ENCODE peak calls at places on chromosomes 7 and 10, in nine cellular contexts. E is cardiac fibroblast; S is CD8-positive, alpha-beta T cell; Q is GM12865; G is transverse colon; U is fibroblast of lung; O is fibroblast of mammary gland; Y is psoas muscle; M is mesenchymal stem cell. H is an unnamed sample.

GRCh38 chr7:115574676-115575291 is 455.8 kb downstream of the TFEC start:
- DNase-seq in E (no peak), S (no peak), Q (no peak), G (no peak), U (no peak), O (no peak), Y (no peak), M (no peak), H (no peak)

GRCh38 chr7:104906032-104906431 is 108.0 kb upstream of the KMT2E start:
- DNase-seq in E (no peak), S (no peak), Q (no peak), G (no peak), U (no peak), O (no peak), Y (no peak), M (no peak), H (no peak)

GRCh38 chr7:378551-379455 is 88.8 kb downstream of the FOXL3 start:
- DNase-seq in E (no peak), S (no peak), Q (no peak), G (peak; percentile 72), U (no peak), O (no peak), Y (peak; percentile 53), M (no peak), H (no peak)

GRCh38 chr10:125840406-125840805 is 17.1 kb downstream of the BCCIP start:
- DNase-seq in E (no peak), S (no peak), Q (no peak), G (no peak), U (no peak), O (no peak), Y (no peak), M (no peak), H (no peak)

GRCh38 chr7:78576196-78576595 is 777.6 kb downstream of the PHTF2 start:
- DNase-seq in E (peak; percentile 2), S (no peak), Q (no peak), G (no peak), U (peak; percentile 21), O (peak; percentile 36), Y (no peak), M (peak; percentile 87), H (no peak)

GRCh38 chr10:71077143-71077581 is 135.2 kb upstream of the UNC5B start:
- DNase-seq in E (no peak), S (no peak), Q (no peak), G (peak; percentile 5), U (no peak), O (no peak), Y (no peak), M (no peak), H (no peak)

GRCh38 chr7:43609097-43609496 is 26.2 kb downstream of the STK17A start:
- DNase-seq in E (no peak), S (no peak), Q (no peak), G (no peak), U (no peak), O (no peak), Y (no peak), M (no peak), H (no peak)

GRCh38 chr7:131336956-131337355 is 9.3 kb downstream of the MKLN1 start:
- DNase-seq in E (peak; percentile 30), S (no peak), Q (peak; percentile 19), G (no peak), U (no peak), O (peak; percentile 40), Y (no peak), M (peak; percentile 45), H (peak; percentile 40)

GRCh38 chr7:10739401-10739800 is 234.3 kb upstream of the PHF14 start:
- DNase-seq in E (no peak), S (no peak), Q (no peak), G (no peak), U (peak; percentile 4), O (no peak), Y (no peak), M (no peak), H (no peak)

GRCh38 chr10:14447112-14447839 is 116.6 kb upstream of the FRMD4A start:
- DNase-seq in E (no peak), S (no peak), Q (no peak), G (no peak), U (no peak), O (no peak), Y (no peak), M (no peak), H (no peak)

GRCh38 chr7:23184709-23185354 is 3.0 kb downstream of the NUP42 start:
- DNase-seq in E (peak; percentile 75), S (no peak), Q (peak; percentile 30), G (peak; percentile 43), U (peak; percentile 29), O (peak; percentile 68), Y (no peak), M (peak; percentile 65), H (peak; percentile 76)

GRCh38 chr7:137873979-137874378 is 27.2 kb upstream of the DGKI start:
- DNase-seq in E (no peak), S (no peak), Q (no peak), G (no peak), U (no peak), O (no peak), Y (no peak), M (no peak), H (no peak)

GRCh38 chr7:132256721-132257212 is 319.5 kb downstream of the PLXNA4 start:
- DNase-seq in E (no peak), S (no peak), Q (no peak), G (no peak), U (no peak), O (no peak), Y (no peak), M (no peak), H (no peak)

GRCh38 chr7:27187158-27187701 is 2.2 kb upstream of the HOXA11 start:
- DNase-seq in E (no peak), S (no peak), Q (no peak), G (no peak), U (no peak), O (no peak), Y (no peak), M (no peak), H (no peak)

GRCh38 chr10:13056461-13057077 is 43.4 kb upstream of the OPTN start:
- DNase-seq in E (peak; percentile 43), S (no peak), Q (no peak), G (no peak), U (peak; percentile 12), O (peak; percentile 25), Y (no peak), M (peak; percentile 62), H (peak; percentile 35)

GRCh38 chr10:88991900-88992237 is 1.3 kb downstream of the FAS start:
- DNase-seq in E (no peak), S (no peak), Q (no peak), G (no peak), U (peak; percentile 25), O (no peak), Y (no peak), M (no peak), H (no peak)

GRCh38 chr10:88994034-88994433 is 3.4 kb downstream of the FAS start:
- DNase-seq in E (peak; percentile 46), S (no peak), Q (peak; percentile 78), G (no peak), U (peak; percentile 72), O (peak; percentile 44), Y (no peak), M (no peak), H (peak; percentile 43)

GRCh38 chr10:88995156-88995876 is 4.7 kb downstream of the FAS start:
- DNase-seq in E (no peak), S (no peak), Q (no peak), G (no peak), U (no peak), O (no peak), Y (no peak), M (no peak), H (no peak)

GRCh38 chr10:88991161-88991899 is 732 bp downstream of the FAS start:
- DNase-seq in E (peak; percentile 76), S (peak; percentile 21), Q (peak; percentile 77), G (peak; percentile 70), U (peak; percentile 76), O (peak; percentile 81), Y (peak; percentile 78), M (peak; percentile 83), H (peak; percentile 75)

GRCh38 chr10:88992945-88993537 is 2.4 kb downstream of the FAS start:
- DNase-seq in E (peak; percentile 63), S (no peak), Q (peak; percentile 73), G (no peak), U (peak; percentile 56), O (peak; percentile 60), Y (no peak), M (peak; percentile 43), H (peak; percentile 64)
- H3K4me3 ChIP-seq in E (peak overlapping the region; percentile 90), S (no peak overlapping the region), Q (peak overlapping the region; percentile 97), G (peak overlapping the region; percentile 89), U (peak overlapping the region; percentile 65), O (peak overlapping the region; percentile 91), Y (peak overlapping the region; percentile 92), M (peak overlapping the region; percentile 90), H (peak overlapping the region; percentile 89)

GRCh38 chr10:50885097-50885859 is at the start of gene A1CF:
- DNase-seq in E (no peak), S (no peak), Q (no peak), G (peak; percentile 25), U (no peak), O (no peak), Y (no peak), M (no peak), H (no peak)
- H3K4me3 ChIP-seq in E (no peak within 1 kb of the TSS), S (no peak within 1 kb of the TSS), Q (no peak within 1 kb of the TSS), G (peak within 1 kb of the TSS; percentile 46), U (no peak within 1 kb of the TSS), O (no peak within 1 kb of the TSS), Y (no peak within 1 kb of the TSS), M (no peak within 1 kb of the TSS), H (no peak within 1 kb of the TSS)

GRCh38 chr7:153432056-153432455 is 620.1 kb upstream of the DPP6 start:
- DNase-seq in E (no peak), S (no peak), Q (no peak), G (no peak), U (no peak), O (no peak), Y (no peak), M (no peak), H (no peak)

GRCh38 chr7:153430931-153431330 is 621.3 kb upstream of the DPP6 start:
- DNase-seq in E (no peak), S (no peak), Q (no peak), G (no peak), U (no peak), O (no peak), Y (no peak), M (no peak), H (no peak)

GRCh38 chr7:153433223-153433622 is 619.0 kb upstream of the DPP6 start:
- DNase-seq in E (no peak), S (no peak), Q (no peak), G (no peak), U (no peak), O (no peak), Y (no peak), M (no peak), H (no peak)
- H3K4me3 ChIP-seq in E (no peak overlapping the region), S (no peak overlapping the region), Q (no peak overlapping the region), G (no peak overlapping the region), U (no peak overlapping the region), O (no peak overlapping the region), Y (no peak overlapping the region), M (no peak overlapping the region), H (no peak overlapping the region)

DNA sequence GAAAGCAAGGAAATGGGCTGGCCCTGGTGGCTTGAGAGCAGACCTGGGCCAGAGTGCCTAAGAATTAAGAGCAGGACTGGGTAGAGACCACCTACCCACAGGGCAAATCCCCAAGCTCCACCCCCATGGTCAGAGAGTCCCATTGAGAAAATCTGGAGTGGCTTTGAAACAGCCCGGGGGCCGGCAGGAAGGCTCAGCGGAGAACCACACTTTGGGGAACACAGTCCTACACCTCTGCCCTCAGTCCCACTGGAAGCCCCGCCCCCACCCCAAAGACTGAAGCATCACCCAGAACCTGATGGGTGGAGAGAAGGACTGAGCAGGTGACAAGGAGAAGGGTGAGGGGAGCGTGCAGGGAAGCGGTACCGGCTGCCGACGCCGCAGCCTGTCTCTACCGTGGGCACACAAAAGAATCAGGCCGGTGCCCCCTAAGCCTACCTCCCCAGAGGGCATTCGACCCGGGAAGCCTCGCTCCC is 3.6 kb downstream of the SMARCD3 start:
- DNase-seq in E (no peak), S (no peak), Q (no peak), G (no peak), U (no peak), O (no peak), Y (peak; percentile 45), M (no peak), H (no peak)
- H3K4me3 ChIP-seq in E (no peak overlapping the region), S (peak overlapping the region; percentile 65), Q (no peak overlapping the region), G (peak overlapping the region; percentile 40), U (peak overlapping the region; percentile 11), O (no peak overlapping the region), Y (peak overlapping the region; percentile 88), M (peak overlapping the region; percentile 66), H (peak overlapping the region; percentile 50)

H was measured in fibroblast of the aortic adventitia.